ENCODE peak calls at places on chromosomes 13 and 19, in six cellular contexts. D is adrenal gland, M is suprapubic skin, N is uterus, F is IMR-90, A is esophagus squamous epithelium. G is an unnamed sample.

GRCh38 chr13:94168784-94169512 is 310.5 kb downstream of the DCT start:
- DNase-seq in D (no peak), F (peak; percentile 33), M (no peak), A (no peak), N (no peak), G (no peak)

GRCh38 chr19:50777830-50778303 is 7.6 kb downstream of the GPR32 start:
- DNase-seq in D (no peak), F (peak; percentile 14), M (no peak), N (no peak), A (no peak), G (no peak)

GRCh38 chr13:76708138-76708537 is 178.1 kb downstream of the KCTD12 start:
- DNase-seq in M (no peak), A (no peak), F (no peak), D (no peak), N (no peak), G (no peak)

GRCh38 chr13:50124536-50125305 is 109.5 kb downstream of the KCNRG start:
- DNase-seq in N (peak; percentile 98), D (peak; percentile 58), M (peak; percentile 98), F (peak; percentile 56), A (no peak), G (peak; percentile 99)

GRCh38 chr13:102693781-102694180 is 1.1 kb downstream of the METTL21C start:
- DNase-seq in F (peak; percentile 64), N (no peak), D (no peak), A (no peak), M (no peak), G (no peak)

GRCh38 chr19:2051771-2052704 is 994 bp upstream of the MKNK2 start:
- DNase-seq in F (no peak), A (no peak), N (peak; percentile 73), M (peak; percentile 79), D (peak; percentile 69), G (peak; percentile 73)

GRCh38 chr13:110290811-110291210 is 16.1 kb downstream of the COL4A1 start:
- DNase-seq in A (no peak), M (no peak), N (no peak), D (no peak), F (no peak), G (no peak)

GRCh38 chr13:20721454-20722357 is 18.2 kb downstream of the IL17D start:
- DNase-seq in D (peak; percentile 85), M (no peak), F (peak; percentile 79), N (peak; percentile 61), A (no peak), G (peak; percentile 72)

GRCh38 chr13:97928306-97928705 is 25.2 kb upstream of the IPO5 start:
- DNase-seq in M (no peak), N (no peak), D (no peak), F (no peak), A (no peak), G (no peak)

GRCh38 chr19:14147797-14148605 is 11.6 kb upstream of the ASF1B start:
- DNase-seq in M (no peak), D (peak; percentile 75), A (no peak), N (peak; percentile 74), F (peak; percentile 57), G (peak; percentile 89)

GRCh38 chr19:16876904-16877361 is 11.9 kb upstream of the F2RL3 start:
- DNase-seq in M (no peak), N (no peak), A (no peak), D (peak; percentile 51), F (no peak), G (peak; percentile 64)

GRCh38 chr13:72104656-72105180 is 237.7 kb upstream of the DACH1 start:
- DNase-seq in A (no peak), M (no peak), D (no peak), N (no peak), F (no peak), G (no peak)

GRCh38 chr19:34837262-34837661 is 64.2 kb upstream of the ZNF599 start:
- DNase-seq in A (no peak), M (no peak), D (peak; percentile 36), F (no peak), N (peak; percentile 56), G (peak; percentile 76)

GRCh38 chr13:71417205-71417604 is 449.8 kb downstream of the DACH1 start:
- DNase-seq in M (no peak), D (no peak), A (no peak), F (peak; percentile 0), N (no peak), G (no peak)

GRCh38 chr19:33054623-33055022 is 10.1 kb downstream of the RHPN2 start:
- DNase-seq in F (no peak), A (no peak), M (peak; percentile 84), D (no peak), N (no peak), G (no peak)
- TF ChIP-seq POLR2A in F (no peak), A (no peak), M (no peak), D (no peak), N (no peak), G (no peak)

GRCh38 chr19:44746616-44746945 is 1.9 kb upstream of the BCL3 start:
- DNase-seq in F (no peak), A (no peak), D (no peak), N (no peak), M (no peak), G (no peak)
- TF ChIP-seq CTCF in F (no peak), A (no peak), D (no peak), N (no peak), M (no peak), G (no peak)

GRCh38 chr13:51280379-51280940 is 58.3 kb downstream of the FAM124A start:
- DNase-seq in M (no peak), N (no peak), A (no peak), D (no peak), F (no peak), G (no peak)

GRCh38 chr13:51278426-51279130 is 56.4 kb downstream of the FAM124A start:
- DNase-seq in F (no peak), D (no peak), N (no peak), A (no peak), M (no peak), G (no peak)

GRCh38 chr13:51276684-51277083 is 54.5 kb downstream of the FAM124A start:
- DNase-seq in A (no peak), F (no peak), M (no peak), D (no peak), N (no peak), G (no peak)

GRCh38 chr13:51275101-51275500 is 52.9 kb downstream of the FAM124A start:
- DNase-seq in D (no peak), M (no peak), A (no peak), F (no peak), N (no peak), G (no peak)

GRCh38 chr13:51277943-51278342 is 55.7 kb downstream of the FAM124A start:
- DNase-seq in M (no peak), N (peak; percentile 40), A (no peak), D (no peak), F (no peak), G (no peak)
- H3K4me1 ChIP-seq in M (no peaks in the 10 kb centered on the region), N (no peaks in the 10 kb centered on the region), A (no peaks in the 10 kb centered on the region), D (no peaks in the 10 kb centered on the region), F (no peaks in the 10 kb centered on the region), G (peaks cover 33% of the 10 kb centered on the region)

DNA sequence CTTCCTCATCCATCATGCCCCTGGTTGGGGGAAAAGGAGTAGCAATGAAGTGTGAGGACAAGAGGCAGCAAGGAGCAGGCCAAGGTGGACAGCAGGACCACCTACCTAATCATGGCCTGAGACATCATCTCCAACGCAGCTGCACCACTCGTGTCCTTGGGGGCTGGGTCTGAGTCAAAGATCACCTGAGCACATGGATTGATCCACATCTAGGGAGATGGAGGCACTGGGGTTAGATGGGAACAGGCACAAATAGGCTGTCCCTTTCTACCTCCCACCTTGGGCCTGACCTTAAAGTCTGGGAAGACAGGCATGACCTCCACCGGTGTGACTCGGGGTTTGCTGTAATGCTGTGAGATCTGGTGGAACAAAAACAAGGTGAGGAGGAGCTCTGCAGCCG is 2.2 kb downstream of the PAF1 start:
- DNase-seq in M (no peak), D (no peak), N (no peak), A (no peak), F (no peak), G (no peak)
- TF ChIP-seq POLR2A in M (no peak), D (no peak), N (no peak), A (no peak), F (no peak), G (no peak)

GRCh38 chr19:32357720-32358119 is 12.3 kb downstream of the ZNF507 start:
- DNase-seq in M (no peak), N (no peak), F (no peak), A (no peak), D (no peak), G (no peak)
- TF ChIP-seq CTCF in M (no peak), N (no peak), F (peak; percentile 25), A (no peak), D (no peak), G (no peak)

DNA sequence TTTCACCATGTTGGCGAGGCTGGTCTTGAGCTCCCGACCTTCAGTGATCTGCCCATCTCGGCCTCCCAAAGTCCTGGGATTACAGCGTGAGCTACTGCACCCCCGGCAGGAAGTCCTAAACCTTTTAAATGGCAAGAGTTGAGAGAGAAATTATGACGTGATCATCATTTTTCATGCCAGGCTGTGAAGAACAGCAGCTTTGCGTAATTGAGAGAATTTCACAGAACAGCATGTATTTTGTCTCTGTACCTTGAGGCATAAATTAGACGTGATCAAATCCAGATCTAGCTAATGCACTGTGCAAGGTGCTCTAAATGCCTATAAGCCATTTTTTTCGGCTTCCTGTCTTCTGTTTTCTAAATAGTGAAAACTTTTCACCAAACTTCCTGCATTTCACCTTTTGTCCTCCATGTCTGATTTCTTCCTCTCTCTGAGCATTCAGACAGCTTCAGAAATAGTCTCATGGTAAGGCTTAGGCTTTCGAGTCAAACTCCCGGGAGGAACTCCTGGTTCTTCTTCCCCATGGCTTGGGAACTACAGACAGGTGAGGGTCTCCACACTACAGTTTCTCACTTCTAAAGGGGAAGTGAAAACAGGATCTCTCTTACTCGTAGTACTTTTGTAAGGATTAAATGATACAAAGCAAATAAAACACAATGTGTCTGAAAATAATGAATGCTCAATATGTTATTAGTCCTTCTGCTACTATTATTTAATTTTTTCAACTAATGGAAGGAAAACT is 51.0 kb downstream of the WDFY2 start:
- DNase-seq in N (no peak), A (no peak), F (no peak), M (no peak), D (no peak), G (no peak)
- H3K4me1 ChIP-seq in N (no peaks in the 10 kb centered on the region), A (peaks cover 21% of the 10 kb centered on the region), F (peaks cover 10% of the 10 kb centered on the region), M (peaks cover 57% of the 10 kb centered on the region), D (peaks cover 40% of the 10 kb centered on the region), G (peaks cover 4% of the 10 kb centered on the region)

GRCh38 chr19:54574051-54574450 is 461 bp downstream of the LILRA2 start:
- DNase-seq in M (no peak), A (no peak), N (no peak), D (no peak), F (no peak), G (no peak)
- TF ChIP-seq POLR2A in M (no peak), A (no peak), N (no peak), D (no peak), F (no peak), G (no peak)

GRCh38 chr13:29713841-29714240 is 118.4 kb upstream of the SLC7A1 start:
- DNase-seq in N (no peak), F (peak; percentile 21), M (no peak), D (no peak), A (no peak), G (no peak)
- TF ChIP-seq CTCF in N (peak; percentile 6), F (peak; percentile 65), M (no peak), D (no peak), A (no peak), G (peak; percentile 35)

DNA sequence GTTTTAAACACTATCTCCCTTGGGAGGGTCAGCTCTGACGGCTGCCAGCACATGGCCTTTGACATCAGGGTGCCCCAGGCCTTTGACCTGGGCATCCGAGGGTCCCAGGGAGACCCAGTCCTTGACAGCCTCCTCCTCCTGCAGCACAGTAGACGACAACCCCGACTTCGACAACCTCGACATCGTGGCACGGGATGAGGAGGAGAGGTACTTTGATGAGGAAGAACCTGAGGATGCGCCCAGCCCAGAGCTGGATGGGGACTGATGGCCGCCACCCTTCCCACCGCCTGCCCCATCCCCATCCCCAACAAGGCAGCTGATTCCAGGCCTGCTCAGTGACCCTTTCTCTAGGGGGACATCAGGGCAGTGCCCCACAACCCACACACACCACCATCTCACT is 12.5 kb downstream of the CCDC97 start:
- DNase-seq in F (no peak), M (no peak), N (peak; percentile 33), D (no peak), A (no peak), G (no peak)
- H3K4me1 ChIP-seq in F (peaks cover 49% of the 10 kb centered on the region), M (peaks cover 64% of the 10 kb centered on the region), N (peaks cover 10% of the 10 kb centered on the region), D (peaks cover 33% of the 10 kb centered on the region), A (peaks cover 58% of the 10 kb centered on the region), G (peaks cover 4% of the 10 kb centered on the region)

G was measured in heart left ventricle.